ENCODE peak calls at places on chromosomes 7 and 10, in five cellular contexts. R is neuronal stem cell, I is mucosa of descending colon, P is cardiac muscle cell, W is mammary epithelial cell. F is an unnamed sample.

GRCh38 chr10:359762-360161 is 224.5 kb downstream of the ZMYND11 start:
- DNase-seq in R (no peak), I (no peak), P (no peak), W (no peak), F (no peak)

GRCh38 chr7:132214452-132214851 is 361.8 kb downstream of the PLXNA4 start:
- DNase-seq in R (no peak), I (no peak), P (no peak), W (no peak), F (no peak)

GRCh38 chr10:69179089-69179742 is 818 bp upstream of the SUPV3L1 start:
- DNase-seq in R (no peak), I (peak; percentile 38), P (no peak), W (no peak), F (no peak)

GRCh38 chr10:21334891-21335696 is 190.4 kb downstream of the SKIDA1 start:
- DNase-seq in R (no peak), I (no peak), P (peak; percentile 90), W (peak; percentile 89), F (no peak)

GRCh38 chr7:41559426-41559825 is 143.5 kb downstream of the INHBA start:
- DNase-seq in R (no peak), I (no peak), P (no peak), W (peak; percentile 58), F (no peak)

GRCh38 chr10:88092975-88093374 is 229.6 kb downstream of the PTEN start:
- DNase-seq in R (no peak), I (no peak), P (no peak), W (no peak), F (no peak)

GRCh38 chr10:131247873-131248272 is 63.6 kb downstream of the TCERG1L start:
- DNase-seq in R (no peak), I (no peak), P (no peak), W (no peak), F (no peak)

GRCh38 chr10:48694371-48695030 is 9.8 kb downstream of the WDFY4 start:
- DNase-seq in R (no peak), I (no peak), P (no peak), W (no peak), F (no peak)

GRCh38 chr7:101614939-101615302 is 14.2 kb downstream of the MYL10 start:
- DNase-seq in R (no peak), I (peak; percentile 34), P (no peak), W (peak; percentile 45), F (no peak)

GRCh38 chr7:150787321-150788281 is 12.6 kb downstream of the TMEM176B start:
- DNase-seq in R (no peak), I (peak; percentile 58), P (peak; percentile 21), W (no peak), F (no peak)

GRCh38 chr7:81414411-81414810 is 355.4 kb downstream of the HGF start:
- DNase-seq in R (no peak), I (no peak), P (no peak), W (no peak), F (no peak)

GRCh38 chr7:85022064-85022697 is 164.7 kb downstream of the SEMA3D start:
- DNase-seq in R (no peak), I (no peak), P (no peak), W (no peak), F (no peak)

GRCh38 chr7:50674896-50675835 is 107.5 kb downstream of the GRB10 start:
- DNase-seq in R (no peak), I (no peak), P (no peak), W (no peak), F (no peak)
- H3K4me1 ChIP-seq in R (peaks cover 6% of the 10 kb centered on the region), I (no peaks in the 10 kb centered on the region), P (peaks cover 9% of the 10 kb centered on the region), W (no peaks in the 10 kb centered on the region), F (no peaks in the 10 kb centered on the region)

GRCh38 chr7:1458676-1459511 is at the start of gene MICALL2:
- DNase-seq in R (no peak), I (peak; percentile 80), P (peak; percentile 86), W (peak; percentile 89), F (no peak)

GRCh38 chr7:1455955-1456354 is 3.3 kb downstream of the MICALL2 start:
- DNase-seq in R (no peak), I (no peak), P (no peak), W (no peak), F (no peak)

GRCh38 chr7:1455241-1455939 is 3.9 kb downstream of the MICALL2 start:
- DNase-seq in R (no peak), I (peak; percentile 86), P (no peak), W (peak; percentile 90), F (no peak)

GRCh38 chr7:1457949-1458675 is 1.2 kb downstream of the MICALL2 start:
- DNase-seq in R (no peak), I (no peak), P (peak; percentile 21), W (no peak), F (no peak)

DNA sequence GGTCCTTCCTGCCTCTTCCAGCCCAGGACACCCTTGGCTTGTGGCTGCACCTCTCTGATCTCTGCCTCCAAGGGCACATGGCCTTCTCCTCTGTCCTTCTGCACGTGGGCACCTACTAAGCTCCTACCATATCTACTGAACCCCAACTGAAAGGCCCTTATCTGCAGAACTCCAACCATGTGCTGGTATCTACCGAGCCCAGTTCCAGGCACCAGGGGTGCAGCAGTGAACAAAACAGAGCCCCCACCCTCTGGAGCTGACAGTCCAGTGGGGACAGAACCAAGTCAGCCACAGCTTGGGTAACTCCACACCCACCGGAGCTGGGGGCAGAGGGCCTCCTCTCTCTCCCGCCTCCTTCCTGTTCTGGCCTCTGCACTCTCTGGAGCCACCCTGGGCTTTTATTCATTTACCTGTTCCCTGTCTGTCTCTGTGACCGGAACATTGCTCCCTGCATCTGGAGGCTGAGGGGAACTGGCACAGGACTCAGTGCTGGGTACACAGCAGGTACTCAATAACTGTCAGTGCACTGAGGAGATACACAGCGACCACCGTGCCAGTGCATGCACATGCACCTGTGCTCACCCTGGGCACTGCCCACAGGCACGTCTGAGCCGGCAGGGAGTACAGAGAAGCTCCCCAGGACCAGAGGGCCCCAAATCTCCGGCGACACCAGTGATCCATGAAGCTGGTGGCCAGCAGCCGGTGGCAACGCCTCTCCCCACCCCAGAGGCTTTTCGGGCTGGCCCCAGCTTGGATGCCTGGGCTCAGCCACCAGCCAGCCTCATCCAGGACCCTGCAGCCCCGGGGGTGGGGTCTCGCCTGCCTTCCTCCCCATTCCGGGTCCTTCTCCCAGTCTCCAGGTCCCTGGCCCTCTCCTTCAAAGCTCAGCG is 2.0 kb downstream of the MICALL2 start:
- DNase-seq in R (no peak), I (no peak), P (no peak), W (no peak), F (no peak)
- H3K4me1 ChIP-seq in R (peaks cover 57% of the 10 kb centered on the region), I (peaks cover 52% of the 10 kb centered on the region), P (no peaks in the 10 kb centered on the region), W (peaks cover 59% of the 10 kb centered on the region), F (peaks cover 23% of the 10 kb centered on the region)

DNA sequence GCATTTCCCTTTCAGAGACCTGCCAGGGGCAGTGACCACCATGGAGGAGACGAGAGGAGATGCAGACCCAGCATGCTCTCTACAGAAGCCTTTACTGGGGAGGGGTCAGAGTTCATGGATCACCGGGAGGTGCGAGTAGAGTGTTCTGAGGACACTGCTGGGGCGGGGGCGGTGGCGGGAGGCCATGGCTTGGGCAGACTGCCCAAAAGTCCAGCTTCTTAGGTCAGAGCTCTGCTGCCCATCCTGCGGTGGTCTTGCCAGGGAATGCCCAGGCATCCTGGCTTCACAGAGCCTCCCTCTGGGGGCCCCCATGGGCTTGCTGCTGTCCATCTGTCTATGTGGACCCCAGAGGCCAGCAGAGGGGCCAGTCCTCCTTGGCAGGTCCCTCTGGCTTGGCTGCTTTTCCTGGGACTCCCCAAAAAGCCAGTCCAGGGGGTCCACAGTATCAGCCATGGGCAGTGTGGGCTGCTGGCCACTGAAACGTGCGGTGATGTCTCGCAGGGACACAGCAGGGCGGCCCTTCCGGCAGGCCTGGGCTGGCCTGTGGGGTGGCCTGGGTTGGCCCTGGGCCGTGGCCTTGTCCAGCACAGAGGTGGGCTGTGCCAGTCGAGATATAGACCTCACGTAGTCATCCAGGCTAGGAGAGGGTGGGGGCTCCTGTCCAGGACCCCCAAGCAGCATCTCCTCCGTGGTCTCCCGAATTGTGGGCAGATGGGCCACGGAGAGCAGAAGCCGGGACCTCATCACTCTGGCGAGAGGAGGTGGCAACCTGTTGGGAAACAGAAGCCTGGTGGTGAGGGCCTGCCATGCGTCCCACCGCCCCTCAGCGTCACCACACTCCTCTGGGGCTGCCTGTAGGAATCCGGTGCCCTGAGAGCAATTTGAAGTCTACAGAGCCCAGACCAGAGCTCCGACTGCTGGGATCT is 1.1 kb downstream of the DEPP1 start:
- DNase-seq in R (no peak), I (no peak), P (no peak), W (no peak), F (no peak)
- H3K4me1 ChIP-seq in R (peaks cover 32% of the 10 kb centered on the region), I (peaks cover 43% of the 10 kb centered on the region), P (peaks cover 71% of the 10 kb centered on the region), W (peaks cover 68% of the 10 kb centered on the region), F (peaks cover 10% of the 10 kb centered on the region)

GRCh38 chr10:78547397-78547796 is 513.7 kb downstream of the RPS24 start:
- DNase-seq in R (no peak), I (no peak), P (no peak), W (no peak), F (no peak)
- H3K4me1 ChIP-seq in R (peaks cover 42% of the 10 kb centered on the region), I (peaks cover 3% of the 10 kb centered on the region), P (peaks cover 42% of the 10 kb centered on the region), W (no peaks in the 10 kb centered on the region), F (no peaks in the 10 kb centered on the region)

GRCh38 chr7:134873253-134873652 is 93.8 kb downstream of the CALD1 start:
- DNase-seq in R (no peak), I (no peak), P (peak; percentile 78), W (no peak), F (no peak)
- H3K4me1 ChIP-seq in R (no peaks in the 10 kb centered on the region), I (no peaks in the 10 kb centered on the region), P (no peaks in the 10 kb centered on the region), W (no peaks in the 10 kb centered on the region), F (no peaks in the 10 kb centered on the region)

DNA sequence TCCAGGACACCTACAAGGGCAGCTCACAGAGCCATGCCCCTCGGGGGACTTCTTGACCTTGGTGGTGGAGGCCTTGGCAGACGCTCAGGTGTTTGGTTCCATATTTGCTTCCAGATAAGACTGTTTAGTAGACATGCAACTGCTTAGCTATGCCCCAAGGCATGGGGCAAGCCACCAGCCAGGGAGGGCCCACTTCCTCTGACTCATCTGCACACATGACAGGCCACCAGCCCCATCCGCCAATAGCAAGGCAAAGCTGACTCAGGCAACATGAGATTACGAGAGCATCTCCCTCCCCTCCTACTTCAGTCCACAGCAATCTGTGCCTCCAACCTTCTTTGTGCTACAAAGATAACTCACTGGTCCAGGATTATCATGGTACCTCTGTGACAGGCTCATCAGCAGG is 54.9 kb downstream of the KCNMA1 start:
- DNase-seq in R (no peak), I (no peak), P (peak; percentile 47), W (peak; percentile 88), F (no peak)
- H3K4me1 ChIP-seq in R (no peaks in the 10 kb centered on the region), I (no peaks in the 10 kb centered on the region), P (peaks cover 14% of the 10 kb centered on the region), W (peaks cover 52% of the 10 kb centered on the region), F (no peaks in the 10 kb centered on the region)

F was measured in CD4-positive, CD25-positive, alpha-beta regulatory T cell.